ENCODE peak calls at places on chromosomes 1 and 21, in seven cellular contexts. One of them, this sample, is unnamed.

GRCh38 chr1:3465935-3466321 is 11.5 kb downstream of the ARHGEF16 start:
- DNase-seq in stimulated activated CD4-positive, alpha-beta T cell treated with anti-CD3 and anti-CD28 coated beads, Interleukin-2, amount 100 ng/mL, for 24 hours: no peak
- DNase-seq in fibroblast of villous mesenchyme: no peak
- DNase-seq in EL: no peak
- DNase-seq in T-cell: no peak
- DNase-seq in cardiac septum: no peak
- DNase-seq in NCI-H82: no peak
- DNase-seq in this sample: no peak

GRCh38 chr21:25708467-25709065 is 26.1 kb downstream of the ATP5PF start:
- DNase-seq in stimulated activated CD4-positive, alpha-beta T cell treated with anti-CD3 and anti-CD28 coated beads, Interleukin-2, amount 100 ng/mL, for 24 hours: peak; percentile 44
- DNase-seq in fibroblast of villous mesenchyme: peak; percentile 66
- DNase-seq in EL: peak; percentile 48
- DNase-seq in T-cell: peak; percentile 36
- DNase-seq in cardiac septum: no peak
- DNase-seq in NCI-H82: peak; percentile 65
- DNase-seq in this sample: peak; percentile 25

GRCh38 chr1:199282910-199283309 is 644.1 kb downstream of the PTPRC start:
- DNase-seq in stimulated activated CD4-positive, alpha-beta T cell treated with anti-CD3 and anti-CD28 coated beads, Interleukin-2, amount 100 ng/mL, for 24 hours: no peak
- DNase-seq in fibroblast of villous mesenchyme: no peak
- DNase-seq in EL: peak; percentile 40
- DNase-seq in T-cell: no peak
- DNase-seq in cardiac septum: no peak
- DNase-seq in NCI-H82: no peak
- DNase-seq in this sample: no peak

GRCh38 chr1:206921772-206922265 is at the start of gene FCMR:
- DNase-seq in stimulated activated CD4-positive, alpha-beta T cell treated with anti-CD3 and anti-CD28 coated beads, Interleukin-2, amount 100 ng/mL, for 24 hours: no peak
- DNase-seq in fibroblast of villous mesenchyme: no peak
- DNase-seq in EL: no peak
- DNase-seq in T-cell: peak; percentile 63
- DNase-seq in cardiac septum: no peak
- DNase-seq in NCI-H82: no peak
- DNase-seq in this sample: no peak

GRCh38 chr1:143698016-143698415 is 273.8 kb downstream of the FAM72C start:
- DNase-seq in stimulated activated CD4-positive, alpha-beta T cell treated with anti-CD3 and anti-CD28 coated beads, Interleukin-2, amount 100 ng/mL, for 24 hours: peak; percentile 55
- DNase-seq in fibroblast of villous mesenchyme: peak; percentile 8
- DNase-seq in EL: peak; percentile 24
- DNase-seq in T-cell: no peak
- DNase-seq in cardiac septum: no peak
- DNase-seq in NCI-H82: no peak
- DNase-seq in this sample: no peak

GRCh38 chr21:31670065-31670464 is 10.6 kb downstream of the SOD1 start:
- DNase-seq in stimulated activated CD4-positive, alpha-beta T cell treated with anti-CD3 and anti-CD28 coated beads, Interleukin-2, amount 100 ng/mL, for 24 hours: no peak
- DNase-seq in fibroblast of villous mesenchyme: peak; percentile 46
- DNase-seq in EL: no peak
- DNase-seq in T-cell: no peak
- DNase-seq in cardiac septum: no peak
- DNase-seq in NCI-H82: no peak
- DNase-seq in this sample: no peak

GRCh38 chr1:40849801-40850592 is 12.2 kb downstream of the CITED4 start:
- DNase-seq in stimulated activated CD4-positive, alpha-beta T cell treated with anti-CD3 and anti-CD28 coated beads, Interleukin-2, amount 100 ng/mL, for 24 hours: peak; percentile 80
- DNase-seq in fibroblast of villous mesenchyme: peak; percentile 56
- DNase-seq in EL: peak; percentile 65
- DNase-seq in T-cell: peak; percentile 75
- DNase-seq in cardiac septum: peak; percentile 86
- DNase-seq in NCI-H82: peak; percentile 72
- DNase-seq in this sample: peak; percentile 22

GRCh38 chr1:82245345-82246014 is 444.7 kb downstream of the ADGRL2 start:
- DNase-seq in stimulated activated CD4-positive, alpha-beta T cell treated with anti-CD3 and anti-CD28 coated beads, Interleukin-2, amount 100 ng/mL, for 24 hours: no peak
- DNase-seq in fibroblast of villous mesenchyme: no peak
- DNase-seq in EL: no peak
- DNase-seq in T-cell: no peak
- DNase-seq in cardiac septum: no peak
- DNase-seq in NCI-H82: no peak
- DNase-seq in this sample: no peak

This sample was measured in amniotic stem cell.